ENCODE peak calls at places on chromosomes 5 and 9, in seven cellular contexts. F, X, D, Y, G, Q and Z are unnamed samples.

GRCh38 chr5:141779642-141780041 is 97.6 kb upstream of the ARAP3 start:
- DNase-seq in F (peak; percentile 54), X (no peak), D (no peak), Y (peak; percentile 44), G (no peak), Q (peak; percentile 21), Z (no peak)

GRCh38 chr5:163913548-163913947 is 408.1 kb downstream of the MAT2B start:
- DNase-seq in F (no peak), X (no peak), D (no peak), Y (no peak), G (peak; percentile 13), Q (no peak), Z (no peak)

GRCh38 chr5:53161876-53162275 is 52.3 kb upstream of the MOCS2 start:
- DNase-seq in F (no peak), X (no peak), D (no peak), Y (peak; percentile 78), G (peak; percentile 32), Q (no peak), Z (no peak)

GRCh38 chr5:1820926-1821325 is 19.7 kb downstream of the NDUFS6 start:
- DNase-seq in F (no peak), X (no peak), D (no peak), Y (no peak), G (no peak), Q (no peak), Z (no peak)

GRCh38 chr9:72586388-72587160 is 65.2 kb downstream of the TMC1 start:
- DNase-seq in F (peak; percentile 45), X (no peak), D (peak; percentile 18), Y (peak; percentile 91), G (peak; percentile 94), Q (no peak), Z (no peak)

GRCh38 chr5:145718956-145719355 is 116.2 kb downstream of the PRELID2 start:
- DNase-seq in F (no peak), X (no peak), D (no peak), Y (peak; percentile 23), G (peak; percentile 20), Q (no peak), Z (no peak)

GRCh38 chr5:10788358-10788757 is 27.3 kb upstream of the DAP start:
- DNase-seq in F (no peak), X (no peak), D (no peak), Y (no peak), G (no peak), Q (no peak), Z (no peak)

GRCh38 chr9:4327504-4328191 is 27.8 kb upstream of the GLIS3 start:
- DNase-seq in F (no peak), X (no peak), D (no peak), Y (peak; percentile 36), G (peak; percentile 28), Q (no peak), Z (no peak)

GRCh38 chr5:170748986-170749385 is 34.5 kb upstream of the GABRP start:
- DNase-seq in F (peak; percentile 13), X (no peak), D (no peak), Y (no peak), G (no peak), Q (no peak), Z (peak; percentile 85)